ENCODE peak calls at places on chromosomes 5 and 9, in four cellular contexts. T, R, G and W are unnamed samples.

GRCh38 chr5:179357036-179357435 is 11.8 kb upstream of the ADAMTS2 start:
- DNase-seq in G (no peak), R (no peak), T (no peak), W (no peak)

GRCh38 chr5:81081461-81081835 is 121.3 kb downstream of the RASGRF2 start:
- DNase-seq in R (no peak), T (no peak), G (no peak), W (no peak)

GRCh38 chr5:78497573-78498533 is 137.4 kb downstream of the SCAMP1 start:
- DNase-seq in G (no peak), R (no peak), T (no peak), W (no peak)

GRCh38 chr9:93825348-93826115 is 129.6 kb downstream of the BARX1 start:
- DNase-seq in G (peak), R (no peak), T (no peak), W (no peak)

GRCh38 chr9:97559111-97559514 is 57.6 kb downstream of the TMOD1 start:
- DNase-seq in T (no peak), G (no peak), R (no peak), W (no peak)

GRCh38 chr9:124800306-124801259 is 23.6 kb downstream of the OLFML2A start:
- DNase-seq in R (no peak), G (no peak), T (no peak), W (no peak)

GRCh38 chr5:43420241-43420640 is 8.1 kb upstream of the CCL28 start:
- DNase-seq in T (peak), G (no peak), R (no peak), W (no peak)

GRCh38 chr5:62779010-62779422 is 200.4 kb downstream of the LRRC70 start:
- DNase-seq in G (peak), R (peak), T (peak), W (peak)

GRCh38 chr9:126986506-126986951 is 71.9 kb downstream of the RALGPS1 start:
- DNase-seq in T (peak), G (no peak), R (no peak), W (peak)

GRCh38 chr9:94874316-94874715 is 147.8 kb downstream of the AOPEP start:
- DNase-seq in G (no peak), T (no peak), R (no peak), W (no peak)

GRCh38 chr5:57349214-57349613 is 133.4 kb downstream of the ACTBL2 start:
- DNase-seq in G (no peak), T (no peak), R (no peak), W (no peak)

GRCh38 chr9:133505901-133506652 is 18.7 kb downstream of the MYMK start:
- DNase-seq in G (peak), T (no peak), R (no peak), W (no peak)

GRCh38 chr9:137666950-137667670 is 48.3 kb downstream of the EHMT1 start:
- DNase-seq in T (no peak), R (no peak), G (no peak), W (no peak)

GRCh38 chr9:98607787-98608186 is 100.9 kb downstream of the GABBR2 start:
- DNase-seq in R (no peak), G (no peak), T (no peak), W (no peak)

GRCh38 chr9:114938687-114939575 is 8.5 kb upstream of the TNFSF8 start:
- DNase-seq in G (no peak), T (no peak), R (no peak), W (no peak)

GRCh38 chr9:87181670-87182069 is 234.4 kb upstream of the GAS1 start:
- DNase-seq in R (no peak), G (no peak), T (no peak), W (no peak)

GRCh38 chr5:10355071-10355889 is 1.8 kb downstream of the MARCHF6 start:
- DNase-seq in T (no peak), G (no peak), R (no peak), W (no peak)

GRCh38 chr5:139514486-139514856 is 31.9 kb upstream of the STING1 start:
- DNase-seq in G (no peak), R (no peak), T (no peak), W (no peak)

GRCh38 chr5:180414176-180414575 is 61.0 kb upstream of the GFPT2 start:
- DNase-seq in R (no peak), T (no peak), G (peak), W (no peak)

GRCh38 chr5:53571403-53571802 is 11.0 kb downstream of the NDUFS4 start:
- DNase-seq in R (no peak), G (no peak), T (no peak), W (no peak)

GRCh38 chr5:168706655-168707069 is 127.5 kb upstream of the PANK3 start:
- DNase-seq in R (peak), G (no peak), T (peak), W (peak)

GRCh38 chr9:81374881-81375280 is 314.5 kb downstream of the TLE1 start:
- DNase-seq in G (no peak), T (no peak), R (no peak), W (no peak)

GRCh38 chr5:1867114-1867814 is 15.5 kb downstream of the IRX4 start:
- DNase-seq in G (no peak), R (no peak), T (no peak), W (no peak)

GRCh38 chr9:110241491-110242321 is 14.6 kb downstream of the TXN start:
- DNase-seq in R (no peak), G (no peak), T (no peak), W (no peak)

GRCh38 chr5:106417163-106417562 is 1253.6 kb downstream of the EFNA5 start:
- DNase-seq in T (no peak), G (no peak), R (no peak), W (no peak)

DNA sequence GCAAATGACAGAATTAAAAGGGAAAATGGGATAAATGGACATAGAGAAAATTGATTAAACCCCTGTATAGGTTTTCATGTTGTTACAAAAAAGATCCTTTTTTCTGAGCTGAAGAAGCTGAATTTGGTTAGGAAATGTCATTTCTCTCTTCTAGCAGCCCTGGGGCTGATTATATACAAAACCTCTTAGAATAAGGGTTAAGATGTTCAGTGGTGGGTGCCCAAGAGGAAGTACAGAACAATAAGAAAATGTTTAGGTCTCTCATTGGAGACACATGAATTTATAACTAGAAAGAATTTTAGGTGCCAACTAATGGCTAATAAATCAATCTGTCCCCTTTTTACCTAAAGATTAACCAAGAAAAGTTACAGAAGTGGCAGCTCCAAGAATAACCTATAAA is 14.2 kb downstream of the ABHD17B start:
- DNase-seq in R (no peak), T (no peak), G (no peak), W (no peak)
- H3K4me3 ChIP-seq in R (no peak), T (no peak), G (no peak), W (no peak)

DNA sequence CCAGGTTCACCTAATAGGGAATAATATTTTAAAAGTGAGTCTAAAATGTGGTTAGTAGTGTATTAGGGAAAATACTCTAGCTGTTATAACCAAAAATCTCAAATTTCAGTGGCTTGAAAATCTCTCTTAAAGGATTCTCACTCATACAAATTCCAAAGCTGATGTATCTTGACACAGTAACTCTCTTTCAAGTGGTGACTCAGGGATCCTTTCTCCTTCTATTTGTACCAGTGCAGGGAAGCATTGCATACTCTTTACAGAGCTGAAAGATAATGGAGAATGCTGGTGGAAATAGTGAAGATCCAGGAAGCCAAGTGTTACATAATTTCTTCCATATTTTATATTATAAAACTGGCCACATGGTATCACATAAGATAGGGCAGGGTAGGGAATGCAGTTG is 560.2 kb upstream of the CDH9 start:
- DNase-seq in T (no peak), R (no peak), G (no peak), W (no peak)
- TF ChIP-seq TCF7L2 in T (no peak), R (no peak), G (no peak), W (no peak)

GRCh38 chr5:170503970-170504525 is at the start of gene KCNIP1:
- DNase-seq in T (no peak), G (no peak), R (no peak), W (no peak)
- H3K4me3 ChIP-seq in T (no peak), G (no peak), R (no peak), W (no peak)

GRCh38 chr9:131407717-131408195 is 13.9 kb downstream of the PRRC2B start:
- DNase-seq in G (peak), R (no peak), T (peak), W (no peak)

GRCh38 chr9:131410051-131410491 is 16.2 kb downstream of the PRRC2B start:
- DNase-seq in G (peak), T (no peak), R (no peak), W (no peak)

GRCh38 chr9:131409458-131409992 is 15.6 kb downstream of the PRRC2B start:
- DNase-seq in G (peak), T (no peak), R (no peak), W (no peak)

GRCh38 chr9:131416509-131416908 is 22.6 kb downstream of the PRRC2B start:
- DNase-seq in T (no peak), R (no peak), G (no peak), W (no peak)

GRCh38 chr9:131411719-131412681 is 18.1 kb downstream of the PRRC2B start:
- DNase-seq in G (no peak), T (peak), R (no peak), W (no peak)
- TF ChIP-seq TCF7L2 in G (no peak), T (no peak), R (no peak), W (no peak)

DNA sequence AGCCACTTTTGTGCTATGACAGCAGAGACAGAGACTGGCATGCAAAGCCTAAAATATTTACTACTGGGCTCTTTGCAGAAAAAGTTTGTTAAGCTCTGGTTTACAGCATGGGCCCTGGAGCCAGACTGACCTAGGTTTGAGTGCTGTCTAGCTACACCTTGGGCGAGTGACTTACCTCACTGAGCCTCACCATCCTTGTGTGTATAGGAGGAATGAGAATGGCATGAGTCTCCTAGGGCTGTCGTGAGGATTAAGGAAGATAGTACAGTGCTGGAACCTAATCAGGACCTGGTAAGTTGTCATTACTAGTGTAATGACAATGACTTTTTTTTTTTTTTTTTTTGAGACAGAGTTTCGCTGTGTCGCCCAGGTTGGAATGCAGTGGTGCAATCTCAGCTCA is 65.2 kb downstream of the MSX2 start:
- DNase-seq in G (no peak), T (no peak), R (no peak), W (no peak)
- H3K4me3 ChIP-seq in G (no peak), T (no peak), R (no peak), W (no peak)

DNA sequence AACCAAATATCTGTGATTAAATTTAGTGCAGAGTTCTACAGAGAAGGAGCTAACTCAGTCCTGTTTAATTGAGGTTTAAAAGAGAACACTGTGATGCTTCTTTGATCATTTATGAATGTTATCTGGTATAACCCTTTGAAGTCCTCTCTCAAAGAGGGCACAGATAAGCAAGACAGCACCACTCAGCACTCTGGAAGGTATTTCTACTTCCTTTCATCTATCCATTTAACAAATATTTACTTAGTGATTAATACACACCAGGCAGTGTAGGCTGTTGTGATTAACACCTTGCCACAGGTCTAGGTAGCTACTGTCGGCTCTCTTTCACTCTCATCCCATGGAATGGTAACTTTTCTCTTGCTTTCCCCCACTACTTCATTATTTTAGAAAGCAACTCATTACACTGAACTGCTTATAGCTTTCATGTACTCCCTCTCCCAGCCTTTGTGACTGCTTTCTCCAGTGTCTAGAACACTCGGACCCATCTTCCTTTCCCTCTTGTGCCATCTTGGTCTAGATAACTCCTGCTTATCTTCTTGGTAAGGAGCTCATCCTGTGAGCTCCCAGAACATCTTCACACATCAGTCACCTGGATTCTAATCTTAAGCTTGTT is 54.7 kb downstream of the GLDC start:
- DNase-seq in R (no peak), T (peak), G (no peak), W (peak)
- TF ChIP-seq TCF7L2 in R (no peak), T (peak), G (no peak), W (peak)